ENCODE peak calls at places on chromosomes 6 and 20, in ten cellular contexts. F is spleen, J is GM06990, D is adrenal gland, U is tibial nerve, H is BJ, S is Panc1, V is PC-3, Z is fibroblast of lung, N is lower leg skin. A is an unnamed sample.

GRCh38 chr20:25053207-25054132 is 4.5 kb downstream of the ACSS1 start:
- DNase-seq in F (peak; percentile 69), J (no peak), D (no peak), U (peak; percentile 69), H (no peak), S (no peak), V (no peak), Z (peak; percentile 47), N (no peak), A (peak; percentile 48)

GRCh38 chr6:74741608-74742007 is 464.2 kb downstream of the COL12A1 start:
- DNase-seq in F (no peak), J (no peak), D (no peak), U (no peak), H (no peak), S (no peak), V (no peak), Z (no peak), N (no peak), A (peak; percentile 28)

GRCh38 chr6:24599179-24599578 is 46.8 kb downstream of the KIAA0319 start:
- DNase-seq in F (no peak), J (no peak), D (no peak), U (no peak), H (no peak), S (no peak), V (no peak), Z (no peak), N (no peak), A (no peak)

GRCh38 chr6:100664274-100665040 is 199.7 kb upstream of the SIM1 start:
- DNase-seq in F (no peak), J (peak; percentile 3), D (no peak), U (peak; percentile 14), H (no peak), S (no peak), V (peak; percentile 41), Z (peak; percentile 33), N (no peak), A (peak; percentile 59)

GRCh38 chr6:89311853-89312531 is 3.1 kb downstream of the GABRR2 start:
- DNase-seq in F (no peak), J (no peak), D (peak; percentile 48), U (peak; percentile 61), H (no peak), S (no peak), V (peak; percentile 48), Z (peak; percentile 77), N (peak; percentile 42), A (peak; percentile 45)

GRCh38 chr6:42637681-42638080 is 73.9 kb downstream of the UBR2 start:
- DNase-seq in F (no peak), J (no peak), D (no peak), U (no peak), H (no peak), S (no peak), V (no peak), Z (no peak), N (no peak), A (no peak)

GRCh38 chr6:17339308-17339670 is 54.1 kb upstream of the CAP2 start:
- DNase-seq in F (no peak), J (no peak), D (no peak), U (no peak), H (no peak), S (no peak), V (no peak), Z (no peak), N (no peak), A (no peak)

GRCh38 chr6:36139991-36140710 is 9.8 kb downstream of the MAPK13 start:
- DNase-seq in F (no peak), J (no peak), D (no peak), U (no peak), H (no peak), S (no peak), V (no peak), Z (no peak), N (no peak), A (no peak)

GRCh38 chr6:14722704-14723103 is 523.2 kb upstream of the JARID2 start:
- DNase-seq in F (peak; percentile 91), J (no peak), D (no peak), U (no peak), H (no peak), S (no peak), V (no peak), Z (no peak), N (no peak), A (no peak)

GRCh38 chr20:10352934-10353866 is 80.8 kb downstream of the MKKS start:
- DNase-seq in F (no peak), J (no peak), D (no peak), U (no peak), H (no peak), S (no peak), V (no peak), Z (peak; percentile 80), N (no peak), A (peak; percentile 33)

GRCh38 chr20:54539521-54540046 is 64.2 kb downstream of the DOK5 start:
- DNase-seq in F (no peak), J (no peak), D (no peak), U (no peak), H (no peak), S (no peak), V (no peak), Z (peak; percentile 30), N (no peak), A (no peak)

GRCh38 chr6:161549977-161550655 is 276.3 kb upstream of the AGPAT4 start:
- DNase-seq in F (no peak), J (no peak), D (no peak), U (no peak), H (no peak), S (no peak), V (peak; percentile 38), Z (peak; percentile 6), N (no peak), A (no peak)

GRCh38 chr6:108164815-108165706 is 761 bp upstream of the NR2E1 start:
- DNase-seq in F (no peak), J (no peak), D (no peak), U (no peak), H (no peak), S (no peak), V (no peak), Z (no peak), N (no peak), A (no peak)

GRCh38 chr6:114301596-114302219 is 41.1 kb downstream of the HS3ST5 start:
- DNase-seq in F (no peak), J (no peak), D (no peak), U (no peak), H (no peak), S (no peak), V (peak; percentile 3), Z (no peak), N (no peak), A (no peak)

DNA sequence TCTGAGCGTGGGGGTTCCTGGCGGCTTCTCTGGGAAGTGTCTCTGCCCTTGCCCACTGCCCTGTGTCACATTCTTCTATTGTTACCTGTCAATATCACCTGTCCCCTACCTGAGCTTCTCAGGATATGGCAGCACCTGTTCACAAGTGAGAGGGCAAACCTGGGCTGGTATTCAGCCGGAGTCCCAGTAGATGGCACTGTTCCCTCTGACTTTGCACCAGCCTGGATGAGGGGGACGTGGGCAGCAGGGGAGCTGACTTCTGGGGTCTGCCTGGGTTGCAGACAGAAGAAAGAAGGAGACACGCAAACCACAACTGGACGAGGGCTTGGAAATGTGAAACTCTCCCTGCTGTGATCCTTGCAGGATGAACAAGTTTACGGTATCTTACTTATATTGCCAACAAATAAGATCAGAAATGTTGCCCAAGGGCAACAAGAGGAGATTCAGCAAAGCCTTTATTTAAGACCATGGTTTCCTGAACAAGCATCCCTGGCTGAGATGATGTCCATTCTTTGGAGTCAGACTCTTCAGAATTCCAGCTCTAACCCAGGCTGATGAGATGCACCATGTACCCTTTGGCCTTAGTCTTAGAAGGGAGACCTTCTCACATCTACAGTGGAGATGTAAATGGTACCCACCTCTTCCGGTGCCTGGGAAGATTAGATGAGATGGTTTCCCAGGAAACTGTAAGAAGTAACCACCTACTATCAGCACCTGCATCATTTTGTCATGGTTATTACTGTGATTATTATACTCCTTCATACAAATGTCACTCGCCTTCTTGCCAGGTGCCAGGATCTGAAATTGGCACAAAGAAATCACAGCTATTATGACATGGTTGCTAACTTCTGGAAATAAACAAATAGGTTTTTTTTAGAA is 400.0 kb upstream of the CDH4 start:
- DNase-seq in F (no peak), J (no peak), D (no peak), U (no peak), H (no peak), S (no peak), V (no peak), Z (no peak), N (no peak), A (no peak)
- TF ChIP-seq CTCF in F (no peak), J (no peak), D (no peak), U (no peak), H (no peak), S (peak; percentile 65), V (peak; percentile 42), Z (peak; percentile 20), N (no peak), A (peak; percentile 13)

DNA sequence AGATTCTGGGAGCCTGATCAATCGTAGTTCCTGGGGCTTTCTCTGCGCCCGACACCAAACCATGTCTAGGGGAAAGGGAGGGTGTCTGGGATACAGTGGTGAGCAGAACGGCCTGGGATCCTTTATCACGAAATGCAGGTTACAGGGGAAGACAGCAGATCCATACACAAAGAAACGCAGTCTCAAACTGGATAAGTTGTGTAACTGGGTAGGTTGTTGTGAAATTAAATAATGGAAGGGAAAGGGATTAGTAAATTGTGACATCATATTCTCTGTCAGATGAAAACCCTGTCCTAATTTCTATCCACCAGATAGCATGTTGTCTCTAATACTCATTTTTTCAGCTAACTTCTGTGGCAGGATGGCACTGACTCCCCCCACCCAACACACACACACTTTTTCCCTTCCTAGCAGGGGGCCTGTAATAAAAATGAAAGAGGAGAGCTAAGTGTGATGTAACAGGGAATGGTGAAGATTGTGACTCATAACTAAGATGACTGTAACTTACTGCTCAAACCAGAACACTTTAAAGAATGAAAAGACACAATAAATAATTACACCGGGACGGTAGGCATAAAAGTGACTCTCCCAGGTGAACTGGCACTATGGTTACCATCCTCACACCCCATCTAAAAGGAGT is 758 bp upstream of the TRPC4AP start:
- DNase-seq in F (no peak), J (no peak), D (no peak), U (no peak), H (no peak), S (peak; percentile 67), V (peak; percentile 59), Z (peak; percentile 80), N (no peak), A (peak; percentile 82)
- H3K4me3 ChIP-seq in F (no peak overlapping the region), J (no peak overlapping the region), D (no peak overlapping the region), U (peak overlapping the region; percentile 82), H (no peak overlapping the region), S (peak overlapping the region; percentile 85), V (peak overlapping the region; percentile 97), Z (no peak overlapping the region), N (no peak overlapping the region), A (peak overlapping the region; percentile 86)

GRCh38 chr6:33761922-33762629 is 15.4 kb upstream of the IP6K3 start:
- DNase-seq in F (peak; percentile 84), J (peak; percentile 33), D (peak; percentile 70), U (no peak), H (no peak), S (no peak), V (peak; percentile 59), Z (no peak), N (no peak), A (peak; percentile 63)
- TF ChIP-seq CTCF in F (peak; percentile 46), J (peak; percentile 75), D (peak; percentile 89), U (peak; percentile 41), H (peak; percentile 85), S (peak; percentile 93), V (peak; percentile 80), Z (peak; percentile 55), N (peak; percentile 62), A (peak; percentile 83)

DNA sequence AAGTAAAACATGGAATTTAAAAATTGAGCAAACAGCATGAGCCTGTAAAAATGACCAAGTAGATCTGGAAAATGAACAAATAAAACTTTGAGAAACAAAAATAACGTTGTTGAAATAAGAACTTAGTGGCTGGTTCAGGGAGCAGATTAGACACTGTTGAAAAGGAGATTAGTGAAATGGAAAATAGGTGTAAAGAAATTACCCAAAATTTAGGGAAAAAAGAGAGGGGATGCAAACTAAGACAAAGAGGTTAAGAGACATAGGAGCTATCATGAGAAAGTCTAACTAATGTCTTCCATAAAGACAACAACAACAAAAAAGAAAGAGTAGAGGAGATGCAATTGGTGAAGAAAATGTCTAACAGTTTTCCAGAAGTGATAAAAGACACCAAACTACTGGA is 29.0 kb downstream of the APCDD1L start:
- DNase-seq in F (no peak), J (no peak), D (no peak), U (no peak), H (no peak), S (no peak), V (no peak), Z (no peak), N (no peak), A (no peak)
- H3K4me3 ChIP-seq in F (no peak overlapping the region), J (no peak overlapping the region), D (no peak overlapping the region), U (no peak overlapping the region), H (no peak overlapping the region), S (no peak overlapping the region), V (no peak overlapping the region), Z (no peak overlapping the region), N (no peak overlapping the region), A (no peak overlapping the region)

A was measured in fibroblast of villous mesenchyme.